ENCODE peak calls at places on chromosomes 3 and 15, in ten cellular contexts. J, B, C, H, T, D, W, K, O and E are unnamed samples. For H3K4me1, the result is how much of the 10 kb centered on the place peaks cover.

GRCh38 chr3:67635806-67636205 is 18.6 kb downstream of the SUCLG2 start:
- DNase-seq in J (no peak), W (no peak), B (no peak), H (no peak), T (no peak), D (no peak), K (no peak), C (no peak), O (peak), E (peak)

GRCh38 chr3:171784387-171784786 is 25.9 kb downstream of the PLD1 start:
- DNase-seq in W (no peak), B (no peak), T (no peak), D (no peak), J (no peak), H (no peak), K (no peak), O (no peak), C (no peak), E (no peak)

GRCh38 chr15:96360581-96361308 is 30.2 kb downstream of the NR2F2 start:
- DNase-seq in D (no peak), H (no peak), K (peak), T (no peak), O (no peak), C (peak), W (peak), B (no peak), J (peak), E (no peak)

GRCh38 chr3:132284006-132284405 is 33.2 kb upstream of the ACP3 start:
- DNase-seq in B (no peak), H (no peak), T (no peak), J (no peak), O (no peak), D (no peak), C (no peak), K (peak), W (no peak), E (no peak)

GRCh38 chr3:195543642-195544536 is 764 bp upstream of the PPP1R2 start:
- DNase-seq in K (peak), W (peak), C (peak), B (peak), T (peak), H (no peak), D (no peak), O (no peak), J (no peak), E (no peak)

GRCh38 chr3:12810013-12810780 is 13.7 kb downstream of the CAND2 start:
- DNase-seq in B (peak), C (peak), W (peak), J (peak), K (peak), T (peak), D (peak), H (peak), O (peak), E (peak)

GRCh38 chr3:72887723-72888545 is at the start of gene GXYLT2:
- DNase-seq in C (peak), O (peak), W (peak), K (peak), D (peak), T (peak), B (peak), J (peak), H (peak), E (peak)

GRCh38 chr3:107241217-107241616 is 136.0 kb upstream of the CCDC54 start:
- DNase-seq in B (peak), J (peak), C (peak), W (peak), T (peak), O (no peak), D (no peak), K (peak), H (no peak), E (no peak)

GRCh38 chr15:29978411-29979382 is 104.1 kb upstream of the GOLGA8J start:
- DNase-seq in K (no peak), W (no peak), T (no peak), O (no peak), C (no peak), H (no peak), B (no peak), D (no peak), J (no peak), E (peak)

GRCh38 chr3:194249323-194250103 is 101.6 kb downstream of the CPN2 start:
- DNase-seq in D (no peak), O (no peak), B (peak), J (peak), T (no peak), K (no peak), W (no peak), C (no peak), H (no peak), E (no peak)

GRCh38 chr3:150697646-150698045 is 6.1 kb downstream of the ERICH6 start:
- DNase-seq in C (no peak), D (no peak), J (no peak), W (no peak), T (no peak), K (no peak), H (no peak), O (peak), B (no peak), E (no peak)

GRCh38 chr3:66441124-66441523 is 59.7 kb downstream of the LRIG1 start:
- DNase-seq in T (no peak), O (peak), J (no peak), W (no peak), D (no peak), B (no peak), C (no peak), H (no peak), K (peak), E (no peak)

GRCh38 chr3:157027861-157028745 is 131.8 kb downstream of the CCNL1 start:
- DNase-seq in D (no peak), K (peak), H (no peak), O (no peak), T (no peak), J (no peak), B (no peak), W (no peak), C (no peak), E (no peak)

GRCh38 chr15:64905119-64905831 is 6.4 kb upstream of the ANKDD1A start:
- DNase-seq in K (peak), D (peak), J (peak), T (peak), H (peak), O (peak), W (peak), C (peak), B (peak), E (peak)

GRCh38 chr3:111069974-111070751 is 1.5 kb upstream of the NECTIN3 start:
- DNase-seq in B (peak), D (no peak), K (peak), W (peak), C (no peak), J (no peak), O (peak), T (peak), H (no peak), E (no peak)

GRCh38 chr3:123527046-123527445 is 57.8 kb downstream of the HACD2 start:
- DNase-seq in H (no peak), B (no peak), C (no peak), K (no peak), J (no peak), O (no peak), T (no peak), D (no peak), W (no peak), E (no peak)

GRCh38 chr3:194277547-194278091 is 73.5 kb downstream of the CPN2 start:
- DNase-seq in K (no peak), T (peak), O (peak), D (peak), H (peak), B (peak), C (no peak), J (no peak), W (no peak), E (no peak)

GRCh38 chr15:84400017-84400740 is 164.6 kb downstream of the GOLGA6L4 start:
- DNase-seq in O (no peak), K (no peak), T (no peak), W (no peak), B (no peak), D (no peak), C (no peak), J (no peak), H (peak), E (no peak)

GRCh38 chr3:139642981-139643380 is 34.8 kb downstream of the NMNAT3 start:
- DNase-seq in H (no peak), B (no peak), J (no peak), C (no peak), W (no peak), O (no peak), T (no peak), K (no peak), D (no peak), E (no peak)

GRCh38 chr15:43953402-43953801 is 126.6 kb downstream of the WDR76 start:
- DNase-seq in K (no peak), W (no peak), O (no peak), T (no peak), H (no peak), D (no peak), C (no peak), J (no peak), B (no peak), E (no peak)

GRCh38 chr3:173092038-173092437 is 49.0 kb downstream of the SPATA16 start:
- DNase-seq in W (no peak), B (no peak), D (no peak), K (no peak), J (no peak), H (no peak), T (no peak), C (no peak), O (no peak), E (no peak)

GRCh38 chr3:147616998-147617619 is 207.9 kb downstream of the ZIC1 start:
- DNase-seq in W (peak), K (peak), B (no peak), C (no peak), H (no peak), T (no peak), J (no peak), O (peak), D (no peak), E (no peak)

GRCh38 chr3:186361612-186362408 is at the start of gene DGKG:
- DNase-seq in D (peak), B (peak), C (peak), O (no peak), T (peak), W (peak), H (peak), J (peak), K (peak), E (no peak)

DNA sequence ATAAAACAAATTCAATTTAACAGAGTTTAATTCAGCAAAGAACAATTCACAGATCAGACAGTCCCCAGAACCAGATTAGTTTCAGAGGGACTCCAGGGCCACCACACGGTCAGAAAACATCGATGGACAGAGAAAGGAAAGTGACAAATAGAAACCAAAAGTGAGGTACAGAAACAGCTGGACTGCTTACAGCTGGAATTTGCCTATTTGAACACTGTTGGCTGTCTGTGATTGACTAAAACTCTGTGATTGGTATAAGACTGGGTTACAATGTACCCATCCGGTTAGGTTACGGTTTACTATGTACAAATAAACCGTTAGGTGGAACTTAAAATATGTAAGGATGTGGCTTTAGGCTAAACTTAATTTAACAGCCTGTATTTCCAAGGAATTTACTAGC is 30.3 kb downstream of the MOBP start:
- DNase-seq in K (no peak), H (no peak), C (no peak), T (no peak), W (no peak), O (no peak), B (no peak), J (no peak), D (no peak), E (no peak)
- H3K27ac ChIP-seq in K (no peak), H (no peak), C (no peak), T (no peak), W (no peak), O (no peak), B (no peak), J (no peak), D (no peak), E (no peak)

GRCh38 chr15:74768099-74768770 is 13.6 kb upstream of the CSK start:
- DNase-seq in H (no peak), T (no peak), W (peak), C (no peak), O (no peak), B (no peak), D (no peak), K (peak), J (no peak), E (no peak)
- H3K4me3 ChIP-seq in H (no peak), T (no peak), W (no peak), C (no peak), O (no peak), B (no peak), D (no peak), K (peak), J (no peak), E (no peak)

GRCh38 chr3:49413338-49413734 is 1.1 kb downstream of the TCTA start:
- DNase-seq in J (no peak), K (no peak), C (no peak), T (no peak), W (no peak), H (no peak), D (no peak), O (no peak), B (no peak), E (no peak)

GRCh38 chr3:49410844-49411549 is 779 bp downstream of the RHOA start:
- DNase-seq in J (no peak), K (no peak), O (no peak), B (no peak), H (no peak), W (no peak), C (no peak), D (no peak), T (no peak), E (peak)

GRCh38 chr3:49412632-49413337 is 562 bp downstream of the TCTA start:
- DNase-seq in O (no peak), T (no peak), J (no peak), D (no peak), B (no peak), H (no peak), K (no peak), C (no peak), W (peak), E (peak)

GRCh38 chr3:49411550-49411967 is 217 bp downstream of the RHOA start:
- DNase-seq in D (peak), H (no peak), T (peak), C (no peak), W (peak), J (peak), O (no peak), K (peak), B (peak), E (no peak)

DNA sequence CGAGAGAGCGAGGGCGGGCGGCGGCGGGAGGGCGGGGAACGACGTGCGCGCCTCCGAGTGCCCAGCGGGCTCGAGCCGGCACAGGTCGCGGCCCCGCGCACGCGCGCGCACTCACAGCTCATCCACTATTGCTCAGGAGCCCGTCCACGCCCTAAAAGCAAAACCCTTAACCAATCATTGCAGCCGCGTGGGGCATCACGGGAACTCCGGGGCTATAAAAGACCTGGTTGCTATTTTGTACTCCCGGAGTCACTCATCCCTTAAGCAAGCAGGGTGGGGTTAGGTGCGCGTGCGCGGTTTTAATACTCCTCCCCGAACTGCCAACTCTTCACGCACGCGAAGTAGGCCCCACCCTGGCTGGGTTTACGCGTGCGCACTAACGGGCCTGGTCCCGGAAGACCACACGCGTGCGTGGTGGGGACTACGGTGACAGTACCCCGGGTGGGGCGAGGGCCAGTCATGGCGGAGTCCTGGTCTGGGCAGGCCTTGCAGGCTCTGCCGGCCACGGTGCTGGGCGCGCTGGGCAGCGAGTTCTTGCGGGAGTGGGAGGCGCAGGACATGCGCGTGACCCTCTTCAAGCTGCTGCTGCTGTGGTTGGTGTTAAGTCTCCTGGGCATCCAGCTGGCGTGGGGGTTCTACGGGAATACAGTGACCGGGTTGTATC is at the start of the genes RHOA and TCTA:
- DNase-seq in D (peak), C (peak), H (peak), B (peak), W (peak), J (peak), O (peak), T (peak), K (peak), E (peak)
- H3K4me1 ChIP-seq in D (under half), C (under half), H (under half), B (under half), W (under half), J (half or more), O (under half), T (under half), K (under half), E (under half)

DNA sequence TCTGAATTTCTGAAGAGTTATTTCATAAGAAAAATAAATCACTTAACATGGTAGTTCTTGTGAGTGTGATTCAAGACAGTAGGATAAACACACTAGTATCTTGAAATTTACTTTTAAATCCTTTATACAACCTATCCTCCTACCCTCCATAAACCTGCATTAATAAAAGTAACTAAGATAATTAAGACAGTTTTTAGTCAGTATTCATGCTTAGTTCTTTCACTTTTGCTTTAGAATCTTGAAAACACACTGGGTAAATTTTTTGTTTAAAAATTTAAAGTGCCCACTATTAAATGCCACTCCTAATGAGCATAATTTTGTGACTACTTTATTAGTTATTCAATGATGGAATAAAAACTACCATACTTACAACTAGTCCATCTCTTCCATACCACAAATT is 28.8 kb downstream of the GOLIM4 start:
- DNase-seq in J (no peak), K (no peak), D (no peak), H (no peak), B (no peak), C (no peak), T (no peak), W (no peak), O (no peak), E (no peak)
- H3K27ac ChIP-seq in J (no peak), K (no peak), D (no peak), H (no peak), B (no peak), C (no peak), T (no peak), W (no peak), O (no peak), E (no peak)

GRCh38 chr15:73700041-73700842 is 16.1 kb downstream of the CD276 start:
- DNase-seq in H (peak), K (peak), C (peak), T (peak), W (peak), J (peak), O (peak), D (peak), B (peak), E (peak)
- H3K4me3 ChIP-seq in H (no peak), K (no peak), C (no peak), T (no peak), W (no peak), J (no peak), O (no peak), D (no peak), B (no peak), E (no peak)

GRCh38 chr15:60568883-60569495 is 90.0 kb upstream of the ICE2 start:
- DNase-seq in H (no peak), D (no peak), W (no peak), K (no peak), B (no peak), O (no peak), C (no peak), J (no peak), T (no peak), E (no peak)
- H3K4me1 ChIP-seq in H (under half), D (under half), W (under half), K (under half), B (under half), O (under half), C (under half), J (under half), T (under half), E (under half)